ENCODE peak calls at places on chromosomes 12 and 14, in eight cellular contexts. N, L, D, J, B, M, E and W are unnamed samples.

GRCh38 chr12:93766802-93767523 is 89.8 kb downstream of the CRADD start:
- DNase-seq in N (peak; percentile 59), L (peak; percentile 33), D (peak; percentile 81), J (peak; percentile 86), B (no peak), M (peak; percentile 62), E (no peak), W (peak; percentile 42)

GRCh38 chr14:36069535-36069900 is 107.0 kb downstream of the PTCSC3 start:
- DNase-seq in N (peak; percentile 56), L (peak; percentile 54), D (peak; percentile 38), J (peak; percentile 47), B (no peak), M (peak; percentile 51), E (no peak), W (peak; percentile 51)

GRCh38 chr14:74875941-74876913 is at the start of gene PROX2:
- DNase-seq in N (peak; percentile 35), L (no peak), D (no peak), J (peak; percentile 59), B (no peak), M (no peak), E (no peak), W (no peak)

GRCh38 chr12:124309231-124309630 is 14.3 kb downstream of the RFLNA start:
- DNase-seq in N (no peak), L (no peak), D (no peak), J (no peak), B (no peak), M (no peak), E (no peak), W (no peak)

GRCh38 chr14:54642950-54643695 is 76.2 kb downstream of the SAMD4A start:
- DNase-seq in N (peak; percentile 3), L (peak; percentile 29), D (peak; percentile 63), J (peak; percentile 51), B (no peak), M (no peak), E (no peak), W (no peak)

GRCh38 chr12:62720661-62721330 is 214.2 kb downstream of the PPM1H start:
- DNase-seq in N (no peak), L (no peak), D (peak; percentile 60), J (no peak), B (no peak), M (peak; percentile 85), E (peak; percentile 26), W (peak; percentile 29)

GRCh38 chr12:25817166-25817565 is 141.3 kb upstream of the RASSF8 start:
- DNase-seq in N (no peak), L (no peak), D (peak; percentile 52), J (no peak), B (no peak), M (no peak), E (no peak), W (no peak)

GRCh38 chr12:4506870-4507269 is 31.8 kb upstream of the RAD51AP1 start:
- DNase-seq in N (peak; percentile 13), L (peak; percentile 65), D (peak; percentile 82), J (peak; percentile 73), B (no peak), M (no peak), E (no peak), W (no peak)

GRCh38 chr12:122996188-122996601 is 15.7 kb downstream of the ARL6IP4 start:
- DNase-seq in N (no peak), L (no peak), D (no peak), J (no peak), B (no peak), M (no peak), E (no peak), W (no peak)

GRCh38 chr12:89949457-89950195 is 241.0 kb upstream of the ATP2B1 start:
- DNase-seq in N (peak; percentile 85), L (peak; percentile 65), D (peak; percentile 86), J (peak; percentile 81), B (no peak), M (no peak), E (no peak), W (peak; percentile 45)

GRCh38 chr12:54338682-54339296 is 13.9 kb downstream of the COPZ1 start:
- DNase-seq in N (no peak), L (no peak), D (peak; percentile 63), J (peak; percentile 44), B (no peak), M (no peak), E (no peak), W (no peak)

GRCh38 chr14:23638414-23639047 is 2.4 kb downstream of the DHRS2 start:
- DNase-seq in N (no peak), L (no peak), D (no peak), J (no peak), B (no peak), M (no peak), E (no peak), W (no peak)

GRCh38 chr12:47868552-47869031 is 36.2 kb downstream of the VDR start:
- DNase-seq in N (no peak), L (peak; percentile 63), D (no peak), J (no peak), B (no peak), M (no peak), E (no peak), W (no peak)